ENCODE peak calls at places on chromosomes 4 and X, in four cellular contexts. T, C, E and J are unnamed samples.

GRCh38 chrX:12315526-12315925 is 177.3 kb downstream of the FRMPD4 start:
- DNase-seq in C (no peak), E (no peak), T (no peak), J (no peak)

GRCh38 chrX:144627947-144628346 is 619.4 kb upstream of the SPANXN1 start:
- DNase-seq in E (no peak), C (no peak), T (no peak), J (no peak)

GRCh38 chr4:104017213-104017612 is 297.4 kb upstream of the TACR3 start:
- DNase-seq in T (no peak), E (no peak), C (no peak), J (no peak)

GRCh38 chrX:23662853-23663252 is 4.4 kb upstream of the PRDX4 start:
- DNase-seq in C (peak), T (no peak), E (no peak), J (no peak)

GRCh38 chrX:120302434-120302833 is 8.8 kb downstream of the TMEM255A start:
- DNase-seq in C (peak), T (peak), E (no peak), J (peak)

GRCh38 chrX:1661048-1661921 is 46.4 kb downstream of the ASMT start:
- DNase-seq in C (peak), T (peak), E (no peak), J (peak)

GRCh38 chr4:52755409-52755808 is 4.2 kb upstream of the ERVMER34-1 start:
- DNase-seq in E (no peak), T (no peak), C (no peak), J (no peak)

GRCh38 chr4:102606846-102607440 is 105.8 kb downstream of the NFKB1 start:
- DNase-seq in E (no peak), T (no peak), C (no peak), J (peak)

GRCh38 chr4:21884615-21885014 is 64.0 kb downstream of the KCNIP4 start:
- DNase-seq in E (no peak), T (no peak), C (no peak), J (no peak)

GRCh38 chr4:38983756-38984647 is 48.2 kb downstream of the TMEM156 start:
- DNase-seq in C (no peak), E (no peak), T (no peak), J (no peak)

GRCh38 chr4:53764761-53765490 is 173.6 kb upstream of the LNX1 start:
- DNase-seq in E (no peak), T (no peak), C (no peak), J (no peak)

GRCh38 chr4:48315728-48316630 is 25.4 kb upstream of the SLAIN2 start:
- DNase-seq in T (no peak), E (no peak), C (no peak), J (no peak)

GRCh38 chr4:81468685-81469084 is 3.0 kb downstream of the RASGEF1B start:
- DNase-seq in E (no peak), T (no peak), C (no peak), J (no peak)

GRCh38 chr4:81465668-81466357 is 5.9 kb downstream of the RASGEF1B start:
- DNase-seq in E (no peak), T (no peak), C (no peak), J (no peak)

GRCh38 chr4:81467672-81467964 is 4.1 kb downstream of the RASGEF1B start:
- DNase-seq in E (no peak), C (no peak), T (no peak), J (no peak)

GRCh38 chr4:81469774-81470455 is 1.8 kb downstream of the RASGEF1B start:
- DNase-seq in E (no peak), T (no peak), C (no peak), J (no peak)

GRCh38 chr4:81466841-81467671 is 4.7 kb downstream of the RASGEF1B start:
- DNase-seq in E (no peak), T (peak), C (peak), J (peak)
- TF ChIP-seq POLR2AphosphoS5 in E (no peak), T (no peak), C (no peak), J (no peak)

GRCh38 chr4:25870081-25870480 is 7.3 kb upstream of the SEL1L3 start:
- DNase-seq in T (no peak), C (peak), E (no peak), J (no peak)

GRCh38 chr4:25873632-25874129 is 10.9 kb upstream of the SEL1L3 start:
- DNase-seq in T (no peak), C (no peak), E (no peak), J (no peak)

GRCh38 chr4:25875281-25875745 is 12.5 kb upstream of the SEL1L3 start:
- DNase-seq in E (no peak), T (peak), C (peak), J (no peak)

GRCh38 chr4:25874641-25875040 is 11.9 kb upstream of the SEL1L3 start:
- DNase-seq in E (no peak), C (no peak), T (no peak), J (no peak)

DNA sequence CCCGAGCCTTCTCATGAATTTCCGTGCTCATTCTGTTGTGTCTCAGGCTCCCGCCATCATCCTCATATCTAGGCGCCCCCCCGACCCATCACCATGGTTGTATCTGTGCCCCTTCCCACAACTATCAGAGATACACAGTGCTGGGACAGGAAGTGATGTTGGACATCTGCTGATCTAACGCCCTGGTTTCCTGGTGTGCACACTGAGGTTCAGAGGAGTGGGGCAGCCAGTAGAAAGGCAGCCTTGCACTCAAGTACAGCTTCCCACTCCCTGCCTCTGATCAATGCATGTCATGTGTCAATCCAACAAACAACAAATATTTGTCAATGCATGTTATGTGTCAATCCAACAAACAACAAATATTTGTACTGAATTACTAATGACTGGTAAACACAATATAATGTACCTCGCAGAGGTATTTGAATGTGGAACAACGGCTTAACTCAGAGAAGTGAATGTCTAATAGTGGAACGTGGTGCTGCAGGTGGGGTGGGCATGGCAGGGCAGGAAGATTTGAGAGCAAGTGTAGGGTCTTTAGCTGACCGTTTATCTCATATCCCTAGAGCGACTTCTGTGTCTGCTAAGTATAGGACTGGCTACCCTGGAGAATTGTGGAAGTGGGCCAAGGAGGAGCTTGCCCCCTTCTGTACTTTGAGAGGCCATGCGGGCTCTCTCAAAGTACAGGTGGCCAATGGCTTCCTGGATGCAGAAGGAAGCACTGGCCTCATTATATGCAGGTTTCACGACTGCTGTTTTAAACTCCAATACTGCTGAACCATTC is 10.3 kb upstream of the SEL1L3 start:
- DNase-seq in E (no peak), C (no peak), T (no peak), J (no peak)
- TF ChIP-seq POLR2A in E (no peak), C (no peak), T (no peak), J (no peak)

GRCh38 chrX:107567370-107567769 is 60.9 kb upstream of the PRPS1 start:
- DNase-seq in E (no peak), T (no peak), C (no peak), J (no peak)
- TF ChIP-seq EP300 in E (no peak), T (no peak), C (no peak), J (no peak)

GRCh38 chrX:150568320-150569154 is at the start of gene MTM1:
- DNase-seq in T (peak), E (peak), C (peak), J (peak)
- TF ChIP-seq POLR2AphosphoS5 in T (peak), E (peak), C (no peak), J (peak)